ENCODE peak calls at places on chromosomes 13 and 19, in ten cellular contexts. T is heart left ventricle; L is mesendoderm; E is AG08395; F is right lobe of liver; G is heart right ventricle; R is HFFc6; C is activated CD4-positive, alpha-beta T cell treated with anti-CD3 and anti-CD28 coated beads, Interleukin-2, amount 10 ng/mL, durations not matched to agents 7 days and 5 days; Q is EH; O is activated naive CD4-positive, alpha-beta T cell. Z is an unnamed sample.

GRCh38 chr13:23794267-23795161 is 94.7 kb downstream of the MIPEP start:
- DNase-seq in T (no peak), Q (peak), L (no peak), G (no peak), F (no peak), C (no peak), E (peak), R (peak), O (no peak), Z (no peak)

GRCh38 chr19:38759590-38760003 is 13.7 kb downstream of the LGALS7 start:
- DNase-seq in C (no peak), O (no peak), Q (no peak), F (peak), G (no peak), L (no peak), R (no peak), E (no peak), T (no peak), Z (no peak)

GRCh38 chr19:9431475-9431874 is 3.9 kb downstream of the ZNF266 start:
- DNase-seq in G (peak), T (no peak), O (no peak), Q (peak), L (peak), C (peak), R (peak), E (peak), F (no peak), Z (no peak)

GRCh38 chr19:50906217-50906616 is 5.0 kb downstream of the KLK4 start:
- DNase-seq in Q (peak), O (no peak), E (no peak), T (peak), C (peak), R (no peak), L (peak), G (no peak), F (no peak), Z (no peak)

GRCh38 chr19:56837892-56838679 is 2.4 kb downstream of the PEG3 start:
- DNase-seq in L (peak), R (no peak), E (no peak), Q (no peak), C (no peak), G (peak), O (no peak), T (peak), F (peak), Z (no peak)

GRCh38 chr13:44224433-44225149 is 149.0 kb upstream of the SERP2 start:
- DNase-seq in G (no peak), R (no peak), Q (no peak), E (no peak), L (no peak), T (peak), O (no peak), C (no peak), F (no peak), Z (no peak)

GRCh38 chr13:33518442-33518841 is 232.9 kb upstream of the STARD13 start:
- DNase-seq in C (no peak), F (no peak), R (no peak), G (no peak), E (no peak), Q (no peak), O (no peak), L (no peak), T (no peak), Z (no peak)

GRCh38 chr13:39379118-39379517 is 223.9 kb downstream of the LHFPL6 start:
- DNase-seq in T (no peak), R (no peak), G (no peak), Q (no peak), C (no peak), E (no peak), L (peak), O (no peak), F (no peak), Z (no peak)

GRCh38 chr13:27211771-27212364 is 39.5 kb upstream of the RPL21 start:
- DNase-seq in O (no peak), F (no peak), C (no peak), Q (peak), R (peak), G (no peak), T (no peak), E (no peak), L (no peak), Z (no peak)

GRCh38 chr19:29320611-29321010 is 107.7 kb upstream of the UQCRFS1 start:
- DNase-seq in T (no peak), R (no peak), F (no peak), E (no peak), C (no peak), G (no peak), Q (no peak), L (no peak), O (no peak), Z (no peak)

GRCh38 chr19:34504809-34505291 is 23.3 kb downstream of the WTIP start:
- DNase-seq in T (no peak), R (no peak), G (no peak), Q (no peak), L (no peak), E (no peak), O (no peak), C (no peak), F (no peak), Z (no peak)

GRCh38 chr19:49335071-49335783 is at the start of gene CD37:
- DNase-seq in F (no peak), Q (no peak), O (peak), E (no peak), L (no peak), T (no peak), R (no peak), G (no peak), C (peak), Z (peak)

GRCh38 chr13:28411859-28412353 is 83.0 kb downstream of the FLT1 start:
- DNase-seq in F (no peak), T (no peak), O (no peak), R (no peak), E (no peak), C (no peak), Q (peak), L (no peak), G (no peak), Z (no peak)

GRCh38 chr13:42028113-42028799 is 20.2 kb upstream of the DGKH start:
- DNase-seq in Q (peak), E (no peak), L (no peak), O (no peak), G (no peak), T (no peak), R (no peak), C (no peak), F (peak), Z (no peak)

GRCh38 chr13:113671066-113672001 is 4.3 kb downstream of the GRK1 start:
- DNase-seq in O (no peak), R (no peak), C (no peak), T (no peak), Q (no peak), G (no peak), E (no peak), L (no peak), F (no peak), Z (no peak)

GRCh38 chr19:7917292-7918061 is 2.7 kb upstream of the SNAPC2 start:
- DNase-seq in F (peak), Q (peak), L (peak), G (peak), C (peak), E (peak), O (peak), T (peak), R (peak), Z (no peak)

GRCh38 chr19:5983367-5983955 is 5.5 kb upstream of the RANBP3 start:
- DNase-seq in E (peak), O (no peak), Q (no peak), L (no peak), G (no peak), T (peak), R (no peak), F (no peak), C (no peak), Z (no peak)

GRCh38 chr19:49924004-49924880 is 4.8 kb upstream of the ATF5 start:
- DNase-seq in O (no peak), R (no peak), F (peak), G (no peak), L (peak), E (no peak), C (no peak), Q (no peak), T (no peak), Z (no peak)

GRCh38 chr13:43908156-43909126 is 28.7 kb downstream of the LACC1 start:
- DNase-seq in R (peak), Q (peak), O (no peak), F (no peak), E (peak), C (peak), T (no peak), L (peak), G (no peak), Z (no peak)

GRCh38 chr19:4908781-4909171 is 525 bp upstream of the UHRF1 start:
- DNase-seq in T (no peak), O (no peak), C (no peak), Q (no peak), G (no peak), E (no peak), L (no peak), F (no peak), R (no peak), Z (no peak)

GRCh38 chr13:44232729-44233128 is 140.9 kb upstream of the SERP2 start:
- DNase-seq in F (no peak), G (no peak), C (no peak), R (no peak), L (no peak), T (no peak), O (no peak), Q (no peak), E (no peak), Z (no peak)

GRCh38 chr19:41990615-41991014 is 3.4 kb downstream of the ATP1A3 start:
- DNase-seq in T (no peak), E (no peak), R (no peak), F (no peak), C (no peak), Q (no peak), G (no peak), L (no peak), O (no peak), Z (no peak)

GRCh38 chr19:8731428-8732169 is 10.2 kb downstream of the OR2Z1 start:
- DNase-seq in R (no peak), G (no peak), C (peak), T (no peak), E (no peak), Q (no peak), O (no peak), F (no peak), L (peak), Z (no peak)

GRCh38 chr13:72141845-72142470 is 275.0 kb upstream of the DACH1 start:
- DNase-seq in L (no peak), O (no peak), R (no peak), T (no peak), Q (peak), F (no peak), E (no peak), C (no peak), G (no peak), Z (no peak)

GRCh38 chr13:98869408-98870090 is 108.3 kb downstream of the DOCK9 start:
- DNase-seq in R (no peak), T (peak), E (no peak), F (peak), O (no peak), L (no peak), C (no peak), Q (peak), G (peak), Z (no peak)

GRCh38 chr19:44764975-44765948 is 12.4 kb upstream of the CBLC start:
- DNase-seq in F (peak), G (no peak), C (no peak), R (no peak), L (no peak), Q (peak), E (no peak), T (no peak), O (no peak), Z (no peak)

GRCh38 chr19:38878575-38879399 is 712 bp upstream of the RINL start:
- DNase-seq in T (no peak), Q (no peak), G (no peak), O (no peak), F (no peak), E (no peak), R (no peak), L (no peak), C (no peak), Z (no peak)

GRCh38 chr19:46878613-46879375 is 18.0 kb downstream of the ARHGAP35 start:
- DNase-seq in T (no peak), F (peak), O (no peak), Q (peak), G (no peak), R (peak), L (no peak), E (no peak), C (no peak), Z (no peak)

GRCh38 chr13:40563350-40564125 is 102.9 kb downstream of the FOXO1 start:
- DNase-seq in L (no peak), Q (no peak), O (no peak), C (no peak), G (no peak), R (no peak), E (no peak), T (no peak), F (peak), Z (no peak)

GRCh38 chr13:101875717-101876393 is 423.4 kb downstream of the ITGBL1 start:
- DNase-seq in O (no peak), G (no peak), T (no peak), C (no peak), E (peak), F (peak), Q (peak), R (peak), L (peak), Z (no peak)

GRCh38 chr19:43779820-43780219 is 953 bp downstream of the KCNN4 start:
- DNase-seq in Q (no peak), T (no peak), L (no peak), O (no peak), C (no peak), F (no peak), G (no peak), E (no peak), R (no peak), Z (no peak)

GRCh38 chr13:44867825-44868224 is 121.4 kb downstream of the NUFIP1 start:
- DNase-seq in F (peak), C (no peak), Q (no peak), G (no peak), L (no peak), O (no peak), E (no peak), T (no peak), R (no peak), Z (no peak)

GRCh38 chr13:43273362-43273761 is 250.0 kb downstream of the DNAJC15 start:
- DNase-seq in G (no peak), L (no peak), T (no peak), O (no peak), Q (peak), R (peak), F (no peak), E (no peak), C (no peak), Z (no peak)

GRCh38 chr13:108700421-108701170 is 71.2 kb downstream of the MYO16 start:
- DNase-seq in Q (peak), E (no peak), F (no peak), G (no peak), O (no peak), T (no peak), L (no peak), R (no peak), C (no peak), Z (no peak)

GRCh38 chr13:94322925-94323324 is 156.6 kb downstream of the DCT start:
- DNase-seq in R (no peak), E (peak), C (no peak), O (no peak), G (no peak), L (no peak), Q (peak), F (no peak), T (no peak), Z (no peak)

GRCh38 chr19:39196860-39197562 is at the start of gene NCCRP1:
- DNase-seq in C (no peak), E (no peak), R (no peak), F (no peak), L (peak), O (no peak), G (no peak), Q (no peak), T (no peak), Z (no peak)

Z was measured in activated CD4-positive, CD25-positive, alpha-beta regulatory T cell.